ENCODE peak calls at places on chromosomes 5 and 9, in four cellular contexts. D, V, E and O are unnamed samples.

GRCh38 chr5:78621269-78621871 is 27.2 kb downstream of the LHFPL2 start:
- DNase-seq in E (no peak), D (no peak), V (no peak), O (peak; percentile 50)

GRCh38 chr5:110469486-110469885 is 257.0 kb downstream of the TMEM232 start:
- DNase-seq in V (no peak), D (no peak), E (no peak), O (no peak)

GRCh38 chr5:16994576-16994975 is 58.5 kb upstream of the MYO10 start:
- DNase-seq in D (peak; percentile 84), V (no peak), E (no peak), O (no peak)

GRCh38 chr5:149550608-149551226 is 522 bp downstream of the CSNK1A1 start:
- DNase-seq in V (no peak), D (peak; percentile 38), E (no peak), O (no peak)

GRCh38 chr5:139982975-139983240 is 60.2 kb downstream of the NRG2 start:
- DNase-seq in E (peak; percentile 36), V (no peak), D (peak; percentile 47), O (peak; percentile 26)

GRCh38 chr9:38017149-38017884 is 51.7 kb downstream of the SHB start:
- DNase-seq in V (peak; percentile 85), D (peak; percentile 97), E (peak; percentile 90), O (peak; percentile 72)

GRCh38 chr9:106532616-106533015 is 330.4 kb upstream of the ZNF462 start:
- DNase-seq in V (no peak), D (no peak), E (no peak), O (no peak)

GRCh38 chr5:43422143-43422542 is 10.0 kb upstream of the CCL28 start:
- DNase-seq in V (no peak), E (peak; percentile 26), D (no peak), O (peak; percentile 26)

GRCh38 chr9:126222363-126222834 is 104.2 kb upstream of the MVB12B start:
- DNase-seq in V (no peak), D (no peak), E (no peak), O (no peak)

GRCh38 chr5:1734271-1734907 is 65.2 kb downstream of the MRPL36 start:
- DNase-seq in E (no peak), D (no peak), V (no peak), O (no peak)

GRCh38 chr5:140391312-140391711 is 10.3 kb upstream of the ANKHD1 start:
- DNase-seq in E (no peak), D (no peak), V (no peak), O (no peak)

GRCh38 chr9:87570000-87570834 is 72.5 kb downstream of the DAPK1 start:
- DNase-seq in E (no peak), D (no peak), V (no peak), O (no peak)

GRCh38 chr5:124259017-124259416 is 487.4 kb downstream of the ZNF608 start:
- DNase-seq in D (no peak), E (no peak), V (no peak), O (no peak)

GRCh38 chr5:944992-945685 is 52.5 kb downstream of the TRIP13 start:
- DNase-seq in D (no peak), V (no peak), E (peak; percentile 34), O (peak; percentile 23)

GRCh38 chr5:83467315-83468044 is 4.1 kb upstream of the VCAN start:
- DNase-seq in E (no peak), V (peak; percentile 53), D (peak; percentile 18), O (no peak)

GRCh38 chr5:154878642-154879335 is 20.4 kb downstream of the CNOT8 start:
- DNase-seq in D (no peak), V (no peak), E (no peak), O (no peak)

GRCh38 chr5:50663636-50664035 is 2.8 kb upstream of the PARP8 start:
- DNase-seq in D (no peak), E (no peak), V (peak; percentile 55), O (no peak)

GRCh38 chr5:1445895-1446601 is 808 bp upstream of the SLC6A3 start:
- DNase-seq in E (no peak), D (peak; percentile 49), V (no peak), O (no peak)

GRCh38 chr5:61263072-61263471 is 69.0 kb upstream of the ZSWIM6 start:
- DNase-seq in V (no peak), D (no peak), E (no peak), O (no peak)

GRCh38 chr9:106588601-106589000 is 274.4 kb upstream of the ZNF462 start:
- DNase-seq in E (peak; percentile 69), D (no peak), V (no peak), O (peak; percentile 63)

GRCh38 chr5:1974501-1975405 is 92.0 kb upstream of the IRX4 start:
- DNase-seq in D (no peak), E (no peak), V (no peak), O (no peak)

GRCh38 chr5:13708432-13708831 is 236.1 kb downstream of the DNAH5 start:
- DNase-seq in D (no peak), E (no peak), V (no peak), O (peak; percentile 45)

GRCh38 chr5:11620172-11620571 is 284.1 kb downstream of the CTNND2 start:
- DNase-seq in D (no peak), E (no peak), V (no peak), O (no peak)

GRCh38 chr9:132586830-132587483 is 4.6 kb downstream of the BARHL1 start:
- DNase-seq in V (peak; percentile 45), D (peak; percentile 60), E (no peak), O (no peak)

GRCh38 chr5:157348049-157348400 is 82.1 kb downstream of the CYFIP2 start:
- DNase-seq in E (no peak), V (no peak), D (no peak), O (no peak)

GRCh38 chr9:108865037-108865436 is 3.0 kb downstream of the ACTL7A start:
- DNase-seq in D (no peak), V (no peak), E (no peak), O (no peak)

GRCh38 chr5:137491121-137491520 is 8.0 kb downstream of the SPOCK1 start:
- DNase-seq in D (no peak), V (no peak), E (peak; percentile 86), O (no peak)

GRCh38 chr9:100448266-100448665 is 21.3 kb downstream of the MSANTD3 start:
- DNase-seq in E (no peak), D (no peak), V (no peak), O (no peak)

GRCh38 chr5:138824924-138825863 is 49.9 kb downstream of the LRRTM2 start:
- DNase-seq in V (no peak), D (peak; percentile 25), E (peak; percentile 14), O (peak; percentile 54)

GRCh38 chr5:141835928-141836667 is 42.1 kb downstream of the PCDH1 start:
- DNase-seq in E (no peak), D (no peak), V (no peak), O (peak; percentile 56)

GRCh38 chr9:78438765-78439164 is 141.8 kb downstream of the PSAT1 start:
- DNase-seq in V (no peak), E (no peak), D (peak; percentile 46), O (no peak)

GRCh38 chr5:56155992-56156584 is 77.0 kb downstream of the ANKRD55 start:
- DNase-seq in V (no peak), D (no peak), E (no peak), O (no peak)